ENCODE peak calls at places on chromosome 4, in eight cellular contexts. L is colonic mucosa; P is GM06990; S is stimulated activated CD8-positive, alpha-beta memory T cell treated with anti-CD3 and anti-CD28 coated beads, Interleukin-12 subunit alpha, Interleukin-12 subunit beta, amount 100 ng/mL, for 4 hours; H is foreskin fibroblast; C is A549; T is HFF-Myc; Y is activated CD4-positive, alpha-beta T cell treated with anti-CD3 and anti-CD28 coated beads for 24 hours. Z is an unnamed sample.

GRCh38 chr4:183098080-183098722 is 856 bp upstream of the WWC2 start:
- DNase-seq in L (peak), P (no peak), S (no peak), H (peak), C (peak), T (no peak), Y (no peak), Z (no peak)

GRCh38 chr4:182678590-182678989 is 238.6 kb downstream of the DCTD start:
- DNase-seq in L (no peak), P (no peak), S (no peak), H (no peak), C (no peak), T (no peak), Y (no peak), Z (no peak)

GRCh38 chr4:20423420-20423819 is 171.7 kb downstream of the SLIT2 start:
- DNase-seq in L (no peak), P (no peak), S (no peak), H (no peak), C (no peak), T (no peak), Y (no peak), Z (no peak)

GRCh38 chr4:120916937-120917336 is 5.6 kb downstream of the PRDM5 start:
- DNase-seq in L (no peak), P (no peak), S (no peak), H (no peak), C (no peak), T (no peak), Y (no peak), Z (no peak)

GRCh38 chr4:86895692-86896488 is 3.7 kb upstream of the C4orf36 start:
- DNase-seq in L (no peak), P (peak), S (no peak), H (peak), C (peak), T (no peak), Y (no peak), Z (peak)

GRCh38 chr4:110085131-110085530 is 113.3 kb downstream of the ELOVL6 start:
- DNase-seq in L (peak), P (no peak), S (no peak), H (no peak), C (no peak), T (no peak), Y (no peak), Z (peak)

GRCh38 chr4:22416403-22416802 is 99.5 kb downstream of the ADGRA3 start:
- DNase-seq in L (no peak), P (no peak), S (no peak), H (no peak), C (no peak), T (no peak), Y (no peak), Z (no peak)

GRCh38 chr4:18850763-18851331 is 829.3 kb upstream of the LCORL start:
- DNase-seq in L (no peak), P (no peak), S (no peak), H (no peak), C (no peak), T (no peak), Y (no peak), Z (no peak)

GRCh38 chr4:73607375-73608026 is 12.7 kb downstream of the RASSF6 start:
- DNase-seq in L (no peak), P (no peak), S (no peak), H (peak), C (peak), T (no peak), Y (no peak), Z (peak)

GRCh38 chr4:123750044-123750443 is 353.4 kb downstream of the SPRY1 start:
- DNase-seq in L (no peak), P (no peak), S (no peak), H (no peak), C (no peak), T (peak), Y (no peak), Z (peak)

GRCh38 chr4:172104534-172104933 is 291.3 kb downstream of the GALNTL6 start:
- DNase-seq in L (no peak), P (no peak), S (no peak), H (no peak), C (no peak), T (no peak), Y (no peak), Z (no peak)

GRCh38 chr4:143514432-143514831 is 930 bp downstream of the SMARCA5 start:
- DNase-seq in L (peak), P (peak), S (no peak), H (peak), C (peak), T (no peak), Y (peak), Z (peak)

GRCh38 chr4:3031357-3032064 is 42.8 kb downstream of the HTT-AS start:
- DNase-seq in L (no peak), P (no peak), S (no peak), H (no peak), C (no peak), T (no peak), Y (no peak), Z (no peak)

GRCh38 chr4:38663021-38663800 is 788 bp upstream of the KLF3 start:
- DNase-seq in L (peak), P (peak), S (no peak), H (no peak), C (peak), T (no peak), Y (peak), Z (no peak)

GRCh38 chr4:7049739-7050138 is 6.6 kb downstream of the TADA2B start:
- DNase-seq in L (no peak), P (no peak), S (no peak), H (no peak), C (no peak), T (no peak), Y (no peak), Z (no peak)

GRCh38 chr4:5204781-5205180 is 153.5 kb downstream of the STK32B start:
- DNase-seq in L (peak), P (no peak), S (no peak), H (no peak), C (peak), T (no peak), Y (no peak), Z (no peak)

GRCh38 chr4:134200811-134201215 is 776 bp downstream of the PABPC4L start:
- DNase-seq in L (no peak), P (no peak), S (no peak), H (no peak), C (no peak), T (no peak), Y (no peak), Z (no peak)

GRCh38 chr4:132797856-132798255 is 351.2 kb upstream of the PCDH10 start:
- DNase-seq in L (no peak), P (no peak), S (no peak), H (no peak), C (no peak), T (no peak), Y (no peak), Z (no peak)

GRCh38 chr4:42655921-42656735 is 777 bp downstream of the ATP8A1 start:
- DNase-seq in L (peak), P (peak), S (peak), H (peak), C (no peak), T (no peak), Y (peak), Z (no peak)

Z was measured in LoVo.